ENCODE peak calls at places on chromosomes 6 and 20, in ten cellular contexts. I, O, A, F, Q, P, B, H, U and N are unnamed samples.

GRCh38 chr6:70082830-70083229 is 216.5 kb downstream of the COL19A1 start:
- DNase-seq in I (no peak), O (no peak), A (no peak), F (no peak), Q (no peak), P (no peak), B (no peak), H (no peak), U (no peak), N (no peak)

GRCh38 chr6:105592329-105592728 is 189.4 kb upstream of the PREP start:
- DNase-seq in I (no peak), O (no peak), A (no peak), F (peak; percentile 86), Q (no peak), P (no peak), B (peak; percentile 84), H (no peak), U (no peak), N (peak; percentile 21)

GRCh38 chr6:139262519-139263300 is 29.1 kb downstream of the TXLNB start:
- DNase-seq in I (no peak), O (no peak), A (no peak), F (no peak), Q (no peak), P (peak; percentile 55), B (peak; percentile 30), H (no peak), U (no peak), N (peak; percentile 90)

GRCh38 chr6:19638931-19639330 is 198.2 kb upstream of the ID4 start:
- DNase-seq in I (no peak), O (no peak), A (no peak), F (no peak), Q (no peak), P (no peak), B (no peak), H (no peak), U (no peak), N (no peak)

GRCh38 chr6:105733556-105734162 is 330.8 kb upstream of the PREP start:
- DNase-seq in I (no peak), O (no peak), A (no peak), F (peak; percentile 60), Q (no peak), P (peak; percentile 39), B (peak; percentile 70), H (peak; percentile 13), U (no peak), N (peak; percentile 58)

GRCh38 chr20:46073443-46073842 is 16.3 kb downstream of the NCOA5 start:
- DNase-seq in I (no peak), O (no peak), A (no peak), F (no peak), Q (no peak), P (no peak), B (no peak), H (no peak), U (no peak), N (no peak)

GRCh38 chr6:138012682-138013081 is 94.5 kb downstream of the PERP start:
- DNase-seq in I (no peak), O (no peak), A (no peak), F (no peak), Q (no peak), P (peak; percentile 10), B (no peak), H (no peak), U (no peak), N (no peak)

GRCh38 chr20:59428441-59429205 is 128.2 kb downstream of the EDN3 start:
- DNase-seq in I (no peak), O (no peak), A (no peak), F (no peak), Q (no peak), P (no peak), B (peak; percentile 9), H (no peak), U (no peak), N (no peak)

GRCh38 chr6:134315974-134316391 is 1.9 kb downstream of the SGK1 start:
- DNase-seq in I (peak; percentile 26), O (no peak), A (no peak), F (no peak), Q (no peak), P (no peak), B (no peak), H (no peak), U (peak; percentile 58), N (no peak)

GRCh38 chr6:91304506-91304905 is 717.6 kb upstream of the MAP3K7 start:
- DNase-seq in I (no peak), O (no peak), A (no peak), F (no peak), Q (no peak), P (no peak), B (no peak), H (no peak), U (no peak), N (no peak)